ENCODE peak calls at places on chromosomes 3 and 15, in nine cellular contexts. U is sigmoid colon; E is HFF-Myc; R is AG10803; O is spleen; P is CD4-positive, alpha-beta T cell; Y is neural crest cell; H is type B pancreatic cell; C is fibroblast of the aortic adventitia. S is an unnamed sample.
A peak's percentile ranks its signal among the peaks of the same experiment; 100 is the strongest.

GRCh38 chr3:160446522-160447056 is 3.0 kb downstream of the TRIM59 start:
- DNase-seq in E (no peak), H (no peak), U (no peak), C (no peak), Y (no peak), R (no peak), O (no peak), P (no peak), S (no peak)

GRCh38 chr3:66836363-66837152 is 161.5 kb upstream of the KBTBD8 start:
- DNase-seq in R (no peak), O (no peak), E (no peak), P (no peak), C (peak; percentile 24), U (no peak), Y (no peak), H (no peak), S (no peak)

GRCh38 chr15:70195808-70196304 is 98.1 kb upstream of the TLE3 start:
- DNase-seq in U (peak; percentile 93), C (peak; percentile 89), Y (no peak), P (no peak), H (no peak), E (peak; percentile 20), R (peak; percentile 89), O (no peak), S (no peak)

GRCh38 chr3:14246414-14246813 is 67.8 kb downstream of the LSM3 start:
- DNase-seq in C (no peak), U (no peak), H (no peak), P (no peak), E (no peak), R (no peak), O (no peak), Y (no peak), S (no peak)

GRCh38 chr15:36894062-36894461 is 206.3 kb downstream of the MEIS2 start:
- DNase-seq in H (no peak), Y (no peak), E (no peak), U (no peak), P (no peak), C (no peak), O (no peak), R (no peak), S (no peak)

GRCh38 chr3:45309876-45310275 is 78.5 kb upstream of the LARS2 start:
- DNase-seq in R (no peak), O (no peak), C (no peak), E (no peak), Y (no peak), U (no peak), P (no peak), H (no peak), S (no peak)

GRCh38 chr3:140394488-140395133 is 283.3 kb upstream of the TRIM42 start:
- DNase-seq in O (no peak), C (no peak), R (no peak), P (no peak), H (no peak), Y (no peak), E (no peak), U (no peak), S (no peak)

GRCh38 chr3:178823556-178824229 is 247.9 kb downstream of the ZMAT3 start:
- DNase-seq in C (no peak), U (no peak), E (no peak), H (no peak), P (no peak), O (no peak), Y (no peak), R (no peak), S (no peak)

GRCh38 chr3:175433026-175433668 is 574.0 kb downstream of the NAALADL2 start:
- DNase-seq in R (peak; percentile 76), E (no peak), H (no peak), P (no peak), U (no peak), O (no peak), Y (no peak), C (peak; percentile 78), S (no peak)

GRCh38 chr3:162295323-162295983 is 798.8 kb downstream of the OTOL1 start:
- DNase-seq in E (peak; percentile 54), H (no peak), O (no peak), Y (no peak), R (peak; percentile 96), P (no peak), U (no peak), C (peak; percentile 90), S (no peak)

GRCh38 chr3:159830523-159831151 is 158.0 kb upstream of the IL12A start:
- DNase-seq in P (no peak), R (peak; percentile 81), U (no peak), Y (no peak), E (no peak), H (no peak), C (peak; percentile 8), O (no peak), S (no peak)

GRCh38 chr15:26050979-26051378 is 187.9 kb upstream of the ATP10A start:
- DNase-seq in E (no peak), Y (no peak), C (no peak), H (no peak), R (no peak), P (no peak), O (no peak), U (no peak), S (no peak)

GRCh38 chr15:85748729-85749128 is 46.0 kb downstream of the KLHL25 start:
- DNase-seq in P (no peak), H (no peak), E (no peak), C (no peak), U (peak; percentile 56), O (peak; percentile 74), R (no peak), Y (no peak), S (peak; percentile 45)

GRCh38 chr15:67077641-67078215 is 12.3 kb downstream of the SMAD3 start:
- DNase-seq in Y (no peak), R (no peak), O (no peak), C (no peak), E (no peak), P (no peak), H (no peak), U (no peak), S (no peak)

GRCh38 chr3:11140054-11140712 is 14.1 kb upstream of the HRH1 start:
- DNase-seq in O (peak; percentile 89), H (no peak), C (peak; percentile 89), P (no peak), U (no peak), E (no peak), R (no peak), Y (no peak), S (no peak)

GRCh38 chr3:171206283-171206682 is 179.8 kb upstream of the SLC2A2 start:
- DNase-seq in O (no peak), C (no peak), P (no peak), H (no peak), U (no peak), E (no peak), Y (no peak), R (no peak), S (no peak)

GRCh38 chr3:113287818-113288648 is 76.7 kb downstream of the BOC start:
- DNase-seq in Y (peak; percentile 82), U (peak; percentile 72), H (no peak), O (no peak), E (peak; percentile 58), C (peak; percentile 82), R (peak; percentile 61), P (peak; percentile 12), S (peak; percentile 65)

GRCh38 chr15:32682569-32682968 is 35.2 kb upstream of the GREM1 start:
- DNase-seq in C (peak; percentile 97), O (no peak), R (peak; percentile 96), H (no peak), P (no peak), Y (no peak), U (no peak), E (no peak), S (no peak)

DNA sequence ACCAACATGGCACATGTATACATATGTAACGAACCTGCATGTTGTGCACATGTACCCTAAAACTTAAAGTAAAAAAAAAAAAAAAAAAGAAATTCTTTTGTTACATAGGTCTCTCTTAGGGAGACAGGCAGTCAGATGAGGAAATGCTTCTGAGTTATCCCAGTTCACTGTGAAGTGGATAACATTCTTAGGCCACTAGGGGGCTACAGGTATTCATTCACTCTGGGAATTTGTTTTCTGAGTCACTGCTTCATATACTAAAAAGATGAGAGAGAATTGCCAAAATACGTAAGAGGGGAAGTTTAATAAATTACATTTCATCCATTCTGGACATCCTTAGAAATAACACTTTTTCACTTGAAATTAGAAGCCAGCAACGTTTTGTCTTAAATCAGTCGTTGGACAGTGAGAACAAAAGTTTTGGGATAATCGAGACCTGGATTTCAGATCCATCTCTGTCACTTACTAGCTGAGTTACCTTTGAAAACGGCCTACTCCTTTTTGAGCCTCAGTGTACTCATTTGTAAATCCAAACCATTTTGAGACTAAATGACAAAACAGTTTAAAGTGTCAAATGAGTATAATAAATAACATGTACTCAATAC is 738.4 kb upstream of the ALCAM start:
- DNase-seq in R (peak; percentile 63), Y (no peak), H (no peak), C (peak; percentile 78), P (no peak), U (no peak), E (peak; percentile 37), O (no peak), S (no peak)
- TF ChIP-seq CTCF in R (peak; percentile 79), Y (peak; percentile 78), H (peak; percentile 82), C (peak; percentile 73), P (peak; percentile 30), U (peak; percentile 10), E (peak; percentile 60), O (peak; percentile 19), S (peak; percentile 84)

GRCh38 chr3:54970895-54971294 is 43.0 kb upstream of the LRTM1 start:
- DNase-seq in P (no peak), C (peak; percentile 71), Y (no peak), U (no peak), E (no peak), O (no peak), R (peak; percentile 34), H (no peak), S (no peak)
- TF ChIP-seq CTCF in P (no peak), C (no peak), Y (no peak), U (no peak), E (no peak), O (no peak), R (no peak), H (no peak), S (no peak)

GRCh38 chr3:142676151-142676550 is 47.7 kb upstream of the TRPC1 start:
- DNase-seq in U (no peak), O (no peak), P (no peak), H (no peak), R (no peak), E (no peak), C (no peak), Y (no peak), S (no peak)

GRCh38 chr3:142680710-142681109 is 43.1 kb upstream of the TRPC1 start:
- DNase-seq in Y (no peak), E (no peak), R (no peak), O (no peak), U (no peak), P (no peak), C (peak; percentile 1), H (no peak), S (no peak)
- TF ChIP-seq CTCF in Y (no peak), E (no peak), R (no peak), O (no peak), U (no peak), P (no peak), C (no peak), H (no peak), S (no peak)

DNA sequence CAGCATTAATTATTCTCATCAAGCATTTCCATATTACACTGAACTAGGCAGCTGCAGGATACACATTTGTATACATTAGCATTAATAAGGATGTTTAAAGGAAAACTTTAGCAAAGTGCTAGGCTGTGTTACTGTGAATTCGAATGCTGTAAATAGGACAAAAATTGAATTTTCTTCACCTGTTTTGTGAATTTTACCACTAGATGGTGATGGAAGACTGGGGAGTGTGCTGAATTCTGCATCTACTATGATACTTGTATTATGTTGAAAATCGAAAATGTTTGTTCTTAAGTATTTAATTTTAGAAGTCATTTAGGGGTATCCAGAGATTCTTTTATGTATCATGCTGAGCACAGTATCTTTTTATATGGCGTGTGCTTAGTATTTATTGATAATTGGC is 12.3 kb upstream of the P2RY14 start:
- DNase-seq in E (no peak), O (no peak), H (no peak), U (no peak), P (no peak), R (peak; percentile 55), C (peak; percentile 79), Y (no peak), S (no peak)
- TF ChIP-seq CTCF in E (peak; percentile 32), O (no peak), H (peak; percentile 62), U (peak; percentile 12), P (no peak), R (peak; percentile 82), C (peak; percentile 65), Y (peak; percentile 65), S (no peak)

S was measured in glutamatergic neuron.